ENCODE peak calls at places on chromosomes 11 and 22, in ten cellular contexts. One of them, this sample, is unnamed.

GRCh38 chr22:41831828-41832552 is 915 bp upstream of the SREBF2 start:
- DNase-seq in mucosa of descending colon: no peak
- DNase-seq in aorta: no peak
- DNase-seq in renal cortical epithelial cell: peak; percentile 48
- DNase-seq in CD8-positive, alpha-beta T cell: no peak
- DNase-seq in testis: no peak
- DNase-seq in NCI-H2171 treated with DMSO at 0.1 percent for 48 hours: peak; percentile 66
- DNase-seq in fibroblast of lung: no peak
- DNase-seq in PC-9: no peak
- DNase-seq in MCF 10A: no peak
- DNase-seq in this sample: no peak

GRCh38 chr11:7514099-7514725 is 413 bp downstream of the PPFIBP2 start:
- DNase-seq in mucosa of descending colon: peak; percentile 44
- DNase-seq in aorta: no peak
- DNase-seq in renal cortical epithelial cell: no peak
- DNase-seq in CD8-positive, alpha-beta T cell: no peak
- DNase-seq in testis: peak; percentile 41
- DNase-seq in NCI-H2171 treated with DMSO at 0.1 percent for 48 hours: no peak
- DNase-seq in fibroblast of lung: no peak
- DNase-seq in PC-9: no peak
- DNase-seq in MCF 10A: no peak
- DNase-seq in this sample: no peak

GRCh38 chr22:41288245-41288946 is 2.4 kb upstream of the RANGAP1 start:
- DNase-seq in mucosa of descending colon: peak; percentile 66
- DNase-seq in aorta: no peak
- DNase-seq in renal cortical epithelial cell: peak; percentile 88
- DNase-seq in CD8-positive, alpha-beta T cell: no peak
- DNase-seq in testis: no peak
- DNase-seq in NCI-H2171 treated with DMSO at 0.1 percent for 48 hours: peak; percentile 32
- DNase-seq in fibroblast of lung: peak; percentile 57
- DNase-seq in PC-9: peak; percentile 88
- DNase-seq in MCF 10A: peak; percentile 91
- DNase-seq in this sample: no peak

GRCh38 chr11:120061761-120062560 is 76.0 kb downstream of the TRIM29 start:
- DNase-seq in mucosa of descending colon: no peak
- DNase-seq in aorta: peak; percentile 69
- DNase-seq in renal cortical epithelial cell: no peak
- DNase-seq in CD8-positive, alpha-beta T cell: no peak
- DNase-seq in testis: peak; percentile 55
- DNase-seq in NCI-H2171 treated with DMSO at 0.1 percent for 48 hours: no peak
- DNase-seq in fibroblast of lung: no peak
- DNase-seq in PC-9: no peak
- DNase-seq in MCF 10A: no peak
- DNase-seq in this sample: no peak

GRCh38 chr11:106459135-106459534 is 381.7 kb downstream of the AASDHPPT start:
- DNase-seq in mucosa of descending colon: no peak
- DNase-seq in aorta: no peak
- DNase-seq in renal cortical epithelial cell: no peak
- DNase-seq in CD8-positive, alpha-beta T cell: no peak
- DNase-seq in testis: no peak
- DNase-seq in NCI-H2171 treated with DMSO at 0.1 percent for 48 hours: no peak
- DNase-seq in fibroblast of lung: no peak
- DNase-seq in PC-9: no peak
- DNase-seq in MCF 10A: no peak
- DNase-seq in this sample: no peak

GRCh38 chr22:17777717-17778044 is 3.4 kb upstream of the BID start:
- DNase-seq in mucosa of descending colon: no peak
- DNase-seq in aorta: no peak
- DNase-seq in renal cortical epithelial cell: no peak
- DNase-seq in CD8-positive, alpha-beta T cell: no peak
- DNase-seq in testis: no peak
- DNase-seq in NCI-H2171 treated with DMSO at 0.1 percent for 48 hours: no peak
- DNase-seq in fibroblast of lung: no peak
- DNase-seq in PC-9: no peak
- DNase-seq in MCF 10A: no peak
- DNase-seq in this sample: no peak

GRCh38 chr11:124873980-124874379 is 8.7 kb downstream of the ROBO3 start:
- DNase-seq in mucosa of descending colon: no peak
- DNase-seq in aorta: no peak
- DNase-seq in renal cortical epithelial cell: no peak
- DNase-seq in CD8-positive, alpha-beta T cell: no peak
- DNase-seq in testis: no peak
- DNase-seq in NCI-H2171 treated with DMSO at 0.1 percent for 48 hours: peak; percentile 11
- DNase-seq in fibroblast of lung: no peak
- DNase-seq in PC-9: no peak
- DNase-seq in MCF 10A: no peak
- DNase-seq in this sample: no peak

GRCh38 chr11:27754035-27755017 is 54.1 kb upstream of the BDNF start:
- DNase-seq in mucosa of descending colon: no peak
- DNase-seq in aorta: no peak
- DNase-seq in renal cortical epithelial cell: peak; percentile 97
- DNase-seq in CD8-positive, alpha-beta T cell: no peak
- DNase-seq in testis: no peak
- DNase-seq in NCI-H2171 treated with DMSO at 0.1 percent for 48 hours: no peak
- DNase-seq in fibroblast of lung: no peak
- DNase-seq in PC-9: peak; percentile 37
- DNase-seq in MCF 10A: peak; percentile 69
- DNase-seq in this sample: peak; percentile 4

GRCh38 chr22:46245515-46245914 is 4.6 kb downstream of the CDPF1 start:
- DNase-seq in mucosa of descending colon: no peak
- DNase-seq in aorta: no peak
- DNase-seq in renal cortical epithelial cell: no peak
- DNase-seq in CD8-positive, alpha-beta T cell: no peak
- DNase-seq in testis: no peak
- DNase-seq in NCI-H2171 treated with DMSO at 0.1 percent for 48 hours: no peak
- DNase-seq in fibroblast of lung: no peak
- DNase-seq in PC-9: no peak
- DNase-seq in MCF 10A: no peak
- DNase-seq in this sample: no peak

GRCh38 chr22:47933226-47933625 is 1170.8 kb downstream of the TBC1D22A start:
- DNase-seq in mucosa of descending colon: no peak
- DNase-seq in aorta: no peak
- DNase-seq in renal cortical epithelial cell: no peak
- DNase-seq in CD8-positive, alpha-beta T cell: no peak
- DNase-seq in testis: no peak
- DNase-seq in NCI-H2171 treated with DMSO at 0.1 percent for 48 hours: no peak
- DNase-seq in fibroblast of lung: no peak
- DNase-seq in PC-9: no peak
- DNase-seq in MCF 10A: no peak
- DNase-seq in this sample: no peak

GRCh38 chr11:2507945-2508749 is 63.3 kb downstream of the KCNQ1 start:
- DNase-seq in mucosa of descending colon: no peak
- DNase-seq in aorta: no peak
- DNase-seq in renal cortical epithelial cell: no peak
- DNase-seq in CD8-positive, alpha-beta T cell: no peak
- DNase-seq in testis: peak; percentile 11
- DNase-seq in NCI-H2171 treated with DMSO at 0.1 percent for 48 hours: no peak
- DNase-seq in fibroblast of lung: no peak
- DNase-seq in PC-9: no peak
- DNase-seq in MCF 10A: no peak
- DNase-seq in this sample: no peak

GRCh38 chr11:36455658-36456111 is 54.4 kb downstream of the TRAF6 start:
- DNase-seq in mucosa of descending colon: peak; percentile 34
- DNase-seq in aorta: peak; percentile 94
- DNase-seq in renal cortical epithelial cell: peak; percentile 95
- DNase-seq in CD8-positive, alpha-beta T cell: peak; percentile 34
- DNase-seq in testis: peak; percentile 68
- DNase-seq in NCI-H2171 treated with DMSO at 0.1 percent for 48 hours: peak; percentile 34
- DNase-seq in fibroblast of lung: peak; percentile 98
- DNase-seq in PC-9: peak; percentile 93
- DNase-seq in MCF 10A: peak; percentile 92
- DNase-seq in this sample: peak; percentile 99

GRCh38 chr11:102957953-102958352 is 2.4 kb upstream of the MMP13 start:
- DNase-seq in mucosa of descending colon: no peak
- DNase-seq in aorta: no peak
- DNase-seq in renal cortical epithelial cell: peak; percentile 37
- DNase-seq in CD8-positive, alpha-beta T cell: no peak
- DNase-seq in testis: no peak
- DNase-seq in NCI-H2171 treated with DMSO at 0.1 percent for 48 hours: no peak
- DNase-seq in fibroblast of lung: peak; percentile 17
- DNase-seq in PC-9: no peak
- DNase-seq in MCF 10A: peak; percentile 13
- DNase-seq in this sample: no peak

GRCh38 chr11:114209904-114210303 is 86.3 kb upstream of the NNMT start:
- DNase-seq in mucosa of descending colon: peak; percentile 19
- DNase-seq in aorta: no peak
- DNase-seq in renal cortical epithelial cell: peak; percentile 91
- DNase-seq in CD8-positive, alpha-beta T cell: no peak
- DNase-seq in testis: no peak
- DNase-seq in NCI-H2171 treated with DMSO at 0.1 percent for 48 hours: no peak
- DNase-seq in fibroblast of lung: no peak
- DNase-seq in PC-9: no peak
- DNase-seq in MCF 10A: no peak
- DNase-seq in this sample: no peak

GRCh38 chr11:36452987-36453386 is 57.1 kb downstream of the TRAF6 start:
- DNase-seq in mucosa of descending colon: no peak
- DNase-seq in aorta: no peak
- DNase-seq in renal cortical epithelial cell: no peak
- DNase-seq in CD8-positive, alpha-beta T cell: peak; percentile 21
- DNase-seq in testis: no peak
- DNase-seq in NCI-H2171 treated with DMSO at 0.1 percent for 48 hours: no peak
- DNase-seq in fibroblast of lung: no peak
- DNase-seq in PC-9: peak; percentile 43
- DNase-seq in MCF 10A: no peak
- DNase-seq in this sample: no peak

GRCh38 chr22:35377735-35378134 is 3.2 kb upstream of the HMOX1 start:
- DNase-seq in mucosa of descending colon: no peak
- DNase-seq in aorta: no peak
- DNase-seq in renal cortical epithelial cell: no peak
- DNase-seq in CD8-positive, alpha-beta T cell: no peak
- DNase-seq in testis: no peak
- DNase-seq in NCI-H2171 treated with DMSO at 0.1 percent for 48 hours: no peak
- DNase-seq in fibroblast of lung: no peak
- DNase-seq in PC-9: no peak
- DNase-seq in MCF 10A: no peak
- DNase-seq in this sample: no peak

GRCh38 chr22:41951898-41952474 is at the start of gene SMIM45:
- DNase-seq in mucosa of descending colon: no peak
- DNase-seq in aorta: no peak
- DNase-seq in renal cortical epithelial cell: no peak
- DNase-seq in CD8-positive, alpha-beta T cell: no peak
- DNase-seq in testis: peak; percentile 43
- DNase-seq in NCI-H2171 treated with DMSO at 0.1 percent for 48 hours: peak; percentile 95
- DNase-seq in fibroblast of lung: no peak
- DNase-seq in PC-9: no peak
- DNase-seq in MCF 10A: no peak
- DNase-seq in this sample: no peak

GRCh38 chr11:73465019-73465675 is 88.9 kb downstream of the RELT start:
- DNase-seq in mucosa of descending colon: no peak
- DNase-seq in aorta: no peak
- DNase-seq in renal cortical epithelial cell: no peak
- DNase-seq in CD8-positive, alpha-beta T cell: no peak
- DNase-seq in testis: no peak
- DNase-seq in NCI-H2171 treated with DMSO at 0.1 percent for 48 hours: no peak
- DNase-seq in fibroblast of lung: no peak
- DNase-seq in PC-9: no peak
- DNase-seq in MCF 10A: no peak
- DNase-seq in this sample: no peak

GRCh38 chr11:122162095-122162494 is 46.1 kb upstream of the BLID start:
- DNase-seq in mucosa of descending colon: no peak
- DNase-seq in aorta: no peak
- DNase-seq in renal cortical epithelial cell: peak; percentile 81
- DNase-seq in CD8-positive, alpha-beta T cell: no peak
- DNase-seq in testis: no peak
- DNase-seq in NCI-H2171 treated with DMSO at 0.1 percent for 48 hours: no peak
- DNase-seq in fibroblast of lung: peak; percentile 79
- DNase-seq in PC-9: no peak
- DNase-seq in MCF 10A: peak; percentile 86
- DNase-seq in this sample: no peak

GRCh38 chr11:3609416-3610265 is 32.2 kb downstream of the ART5 start:
- DNase-seq in mucosa of descending colon: peak; percentile 74
- DNase-seq in aorta: no peak
- DNase-seq in renal cortical epithelial cell: peak; percentile 29
- DNase-seq in CD8-positive, alpha-beta T cell: no peak
- DNase-seq in testis: peak; percentile 23
- DNase-seq in NCI-H2171 treated with DMSO at 0.1 percent for 48 hours: peak; percentile 0
- DNase-seq in fibroblast of lung: peak; percentile 56
- DNase-seq in PC-9: no peak
- DNase-seq in MCF 10A: peak; percentile 51
- DNase-seq in this sample: no peak

GRCh38 chr11:83671295-83671694 is 385.1 kb upstream of the CCDC90B start:
- DNase-seq in mucosa of descending colon: no peak
- DNase-seq in aorta: no peak
- DNase-seq in renal cortical epithelial cell: no peak
- DNase-seq in CD8-positive, alpha-beta T cell: no peak
- DNase-seq in testis: no peak
- DNase-seq in NCI-H2171 treated with DMSO at 0.1 percent for 48 hours: no peak
- DNase-seq in fibroblast of lung: peak; percentile 19
- DNase-seq in PC-9: no peak
- DNase-seq in MCF 10A: peak; percentile 6
- DNase-seq in this sample: no peak

GRCh38 chr11:2175659-2176058 is 4.0 kb upstream of the TH start:
- DNase-seq in mucosa of descending colon: no peak
- DNase-seq in aorta: no peak
- DNase-seq in renal cortical epithelial cell: peak; percentile 92
- DNase-seq in CD8-positive, alpha-beta T cell: no peak
- DNase-seq in testis: no peak
- DNase-seq in NCI-H2171 treated with DMSO at 0.1 percent for 48 hours: no peak
- DNase-seq in fibroblast of lung: peak; percentile 71
- DNase-seq in PC-9: peak; percentile 58
- DNase-seq in MCF 10A: peak; percentile 73
- DNase-seq in this sample: no peak